ENCODE peak calls at places on chromosomes 2 and 18, in six cellular contexts. One of them, this sample, is unnamed.

GRCh38 chr18:39589496-39589895 is 2023.9 kb upstream of the CELF4 start:
- DNase-seq in thoracic aorta: no peak
- DNase-seq in tibial nerve: no peak
- DNase-seq in naive thymus-derived CD4-positive, alpha-beta T cell: no peak
- DNase-seq in CD4-positive, alpha-beta T cell: no peak
- DNase-seq in CD8-positive, alpha-beta memory T cell: no peak
- DNase-seq in this sample: no peak

GRCh38 chr2:205776139-205776538 is 93.8 kb downstream of the NRP2 start:
- DNase-seq in thoracic aorta: no peak
- DNase-seq in tibial nerve: no peak
- DNase-seq in naive thymus-derived CD4-positive, alpha-beta T cell: no peak
- DNase-seq in CD4-positive, alpha-beta T cell: no peak
- DNase-seq in CD8-positive, alpha-beta memory T cell: no peak
- DNase-seq in this sample: no peak

GRCh38 chr2:110744429-110744828 is 12.1 kb downstream of the ACOXL start:
- DNase-seq in thoracic aorta: no peak
- DNase-seq in tibial nerve: no peak
- DNase-seq in naive thymus-derived CD4-positive, alpha-beta T cell: no peak
- DNase-seq in CD4-positive, alpha-beta T cell: no peak
- DNase-seq in CD8-positive, alpha-beta memory T cell: no peak
- DNase-seq in this sample: no peak

GRCh38 chr18:49628119-49628518 is 66.3 kb downstream of the LIPG start:
- DNase-seq in thoracic aorta: no peak
- DNase-seq in tibial nerve: no peak
- DNase-seq in naive thymus-derived CD4-positive, alpha-beta T cell: no peak
- DNase-seq in CD4-positive, alpha-beta T cell: no peak
- DNase-seq in CD8-positive, alpha-beta memory T cell: no peak
- DNase-seq in this sample: no peak

GRCh38 chr2:144071461-144071860 is 448.5 kb downstream of the ZEB2 start:
- DNase-seq in thoracic aorta: no peak
- DNase-seq in tibial nerve: no peak
- DNase-seq in naive thymus-derived CD4-positive, alpha-beta T cell: no peak
- DNase-seq in CD4-positive, alpha-beta T cell: no peak
- DNase-seq in CD8-positive, alpha-beta memory T cell: no peak
- DNase-seq in this sample: no peak

GRCh38 chr2:228917195-228917594 is 353.9 kb downstream of the PID1 start:
- DNase-seq in thoracic aorta: no peak
- DNase-seq in tibial nerve: no peak
- DNase-seq in naive thymus-derived CD4-positive, alpha-beta T cell: no peak
- DNase-seq in CD4-positive, alpha-beta T cell: no peak
- DNase-seq in CD8-positive, alpha-beta memory T cell: no peak
- DNase-seq in this sample: no peak

GRCh38 chr2:206614825-206615224 is 27.5 kb upstream of the FAM237A start:
- DNase-seq in thoracic aorta: no peak
- DNase-seq in tibial nerve: no peak
- DNase-seq in naive thymus-derived CD4-positive, alpha-beta T cell: no peak
- DNase-seq in CD4-positive, alpha-beta T cell: no peak
- DNase-seq in CD8-positive, alpha-beta memory T cell: no peak
- DNase-seq in this sample: no peak

GRCh38 chr2:24909555-24910177 is 10.4 kb downstream of the ADCY3 start:
- DNase-seq in thoracic aorta: no peak
- DNase-seq in tibial nerve: no peak
- DNase-seq in naive thymus-derived CD4-positive, alpha-beta T cell: no peak
- DNase-seq in CD4-positive, alpha-beta T cell: no peak
- DNase-seq in CD8-positive, alpha-beta memory T cell: no peak
- DNase-seq in this sample: peak; percentile 15

GRCh38 chr2:10507106-10507505 is 59.0 kb upstream of the ODC1 start:
- DNase-seq in thoracic aorta: no peak
- DNase-seq in tibial nerve: no peak
- DNase-seq in naive thymus-derived CD4-positive, alpha-beta T cell: no peak
- DNase-seq in CD4-positive, alpha-beta T cell: no peak
- DNase-seq in CD8-positive, alpha-beta memory T cell: no peak
- DNase-seq in this sample: no peak

GRCh38 chr2:220550995-220551702 is 923.7 kb downstream of the SLC4A3 start:
- DNase-seq in thoracic aorta: no peak
- DNase-seq in tibial nerve: no peak
- DNase-seq in naive thymus-derived CD4-positive, alpha-beta T cell: no peak
- DNase-seq in CD4-positive, alpha-beta T cell: no peak
- DNase-seq in CD8-positive, alpha-beta memory T cell: no peak
- DNase-seq in this sample: no peak
- H3K9me3 ChIP-seq in thoracic aorta: no peaks in the 10 kb centered on the region
- H3K9me3 ChIP-seq in tibial nerve: no peaks in the 10 kb centered on the region
- H3K9me3 ChIP-seq in naive thymus-derived CD4-positive, alpha-beta T cell: no peaks in the 10 kb centered on the region
- H3K9me3 ChIP-seq in CD4-positive, alpha-beta T cell: no peaks in the 10 kb centered on the region
- H3K9me3 ChIP-seq in CD8-positive, alpha-beta memory T cell: no peaks in the 10 kb centered on the region
- H3K9me3 ChIP-seq in this sample: no peaks in the 10 kb centered on the region

DNA sequence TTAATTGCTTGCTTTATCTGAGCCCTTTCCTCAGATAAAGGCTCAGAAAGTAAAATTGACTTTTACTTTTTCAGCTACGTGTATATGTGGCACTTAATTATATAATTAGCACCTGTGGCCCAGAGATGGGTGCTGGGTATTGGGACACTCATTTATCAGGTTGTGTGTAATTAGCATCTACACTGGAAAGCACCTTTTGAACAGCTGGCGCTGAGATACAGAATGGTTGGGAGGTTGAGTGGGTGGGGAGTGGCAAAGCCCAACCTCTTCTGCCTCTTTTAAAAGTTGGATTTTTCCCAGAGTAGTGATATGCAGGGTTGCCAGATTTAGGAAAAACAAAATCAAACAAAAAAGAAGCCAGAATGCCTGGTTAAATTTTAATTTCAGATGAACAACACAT is 23.9 kb downstream of the SPTBN1 start:
- DNase-seq in thoracic aorta: no peak
- DNase-seq in tibial nerve: no peak
- DNase-seq in naive thymus-derived CD4-positive, alpha-beta T cell: no peak
- DNase-seq in CD4-positive, alpha-beta T cell: no peak
- DNase-seq in CD8-positive, alpha-beta memory T cell: no peak
- DNase-seq in this sample: no peak
- H3K9me3 ChIP-seq in thoracic aorta: no peaks in the 10 kb centered on the region
- H3K9me3 ChIP-seq in tibial nerve: no peaks in the 10 kb centered on the region
- H3K9me3 ChIP-seq in naive thymus-derived CD4-positive, alpha-beta T cell: no peaks in the 10 kb centered on the region
- H3K9me3 ChIP-seq in CD4-positive, alpha-beta T cell: no peaks in the 10 kb centered on the region
- H3K9me3 ChIP-seq in CD8-positive, alpha-beta memory T cell: no peaks in the 10 kb centered on the region
- H3K9me3 ChIP-seq in this sample: no peaks in the 10 kb centered on the region

DNA sequence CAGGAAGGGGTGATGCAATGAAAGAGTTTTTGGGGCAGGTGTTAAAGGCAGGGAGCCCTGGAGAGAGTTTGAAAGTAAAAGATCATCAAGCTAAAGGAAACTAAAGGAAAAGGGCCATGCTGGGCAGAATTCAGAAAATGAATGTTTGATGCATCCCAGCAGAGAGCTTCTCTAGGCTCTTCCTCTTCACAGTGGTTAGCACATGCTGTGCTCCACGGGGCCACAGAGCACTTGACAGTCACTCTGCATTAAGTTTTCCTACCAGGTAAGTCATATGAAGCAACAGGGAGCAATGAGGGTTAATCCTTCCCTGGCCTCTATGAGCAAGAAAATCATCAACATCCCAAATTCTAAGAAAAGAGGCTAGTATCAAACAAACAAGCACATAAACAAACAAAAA is 895.2 kb downstream of the TRIB2 start:
- DNase-seq in thoracic aorta: no peak
- DNase-seq in tibial nerve: no peak
- DNase-seq in naive thymus-derived CD4-positive, alpha-beta T cell: no peak
- DNase-seq in CD4-positive, alpha-beta T cell: no peak
- DNase-seq in CD8-positive, alpha-beta memory T cell: no peak
- DNase-seq in this sample: no peak
- H3K9me3 ChIP-seq in thoracic aorta: peaks cover 4% of the 10 kb centered on the region
- H3K9me3 ChIP-seq in tibial nerve: no peaks in the 10 kb centered on the region
- H3K9me3 ChIP-seq in naive thymus-derived CD4-positive, alpha-beta T cell: no peaks in the 10 kb centered on the region
- H3K9me3 ChIP-seq in CD4-positive, alpha-beta T cell: no peaks in the 10 kb centered on the region
- H3K9me3 ChIP-seq in CD8-positive, alpha-beta memory T cell: no peaks in the 10 kb centered on the region
- H3K9me3 ChIP-seq in this sample: no peaks in the 10 kb centered on the region

DNA sequence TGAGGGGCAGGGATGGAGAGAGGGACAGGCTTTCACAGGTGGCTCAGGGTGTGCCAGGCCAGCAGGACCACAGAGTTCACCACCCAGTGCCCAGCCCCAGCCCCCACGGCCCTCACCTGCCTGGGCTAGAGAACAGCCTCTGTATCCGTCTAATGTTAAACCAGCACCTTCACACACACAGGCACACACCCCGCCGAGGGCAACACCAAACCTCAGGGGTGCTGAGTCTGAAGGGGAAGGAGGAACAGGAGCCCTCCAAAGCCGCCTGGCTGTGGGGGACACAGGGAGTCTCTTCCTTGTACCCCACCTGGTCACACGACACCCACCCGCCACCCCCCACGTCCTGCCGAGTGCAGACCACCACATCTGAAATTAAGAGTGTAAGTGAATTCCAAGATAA is 205.8 kb upstream of the SALL3 start:
- DNase-seq in thoracic aorta: no peak
- DNase-seq in tibial nerve: no peak
- DNase-seq in naive thymus-derived CD4-positive, alpha-beta T cell: no peak
- DNase-seq in CD4-positive, alpha-beta T cell: no peak
- DNase-seq in CD8-positive, alpha-beta memory T cell: no peak
- DNase-seq in this sample: no peak
- H3K9me3 ChIP-seq in thoracic aorta: no peaks in the 10 kb centered on the region
- H3K9me3 ChIP-seq in tibial nerve: no peaks in the 10 kb centered on the region
- H3K9me3 ChIP-seq in naive thymus-derived CD4-positive, alpha-beta T cell: no peaks in the 10 kb centered on the region
- H3K9me3 ChIP-seq in CD4-positive, alpha-beta T cell: no peaks in the 10 kb centered on the region
- H3K9me3 ChIP-seq in CD8-positive, alpha-beta memory T cell: no peaks in the 10 kb centered on the region
- H3K9me3 ChIP-seq in this sample: no peaks in the 10 kb centered on the region

GRCh38 chr2:109439897-109440506 is 173.8 kb downstream of the SEPTIN10 start:
- DNase-seq in thoracic aorta: no peak
- DNase-seq in tibial nerve: no peak
- DNase-seq in naive thymus-derived CD4-positive, alpha-beta T cell: no peak
- DNase-seq in CD4-positive, alpha-beta T cell: no peak
- DNase-seq in CD8-positive, alpha-beta memory T cell: no peak
- DNase-seq in this sample: no peak
- H3K9me3 ChIP-seq in thoracic aorta: peaks cover 7% of the 10 kb centered on the region
- H3K9me3 ChIP-seq in tibial nerve: no peaks in the 10 kb centered on the region
- H3K9me3 ChIP-seq in naive thymus-derived CD4-positive, alpha-beta T cell: peaks cover 6% of the 10 kb centered on the region
- H3K9me3 ChIP-seq in CD4-positive, alpha-beta T cell: peaks cover 31% of the 10 kb centered on the region
- H3K9me3 ChIP-seq in CD8-positive, alpha-beta memory T cell: no peaks in the 10 kb centered on the region
- H3K9me3 ChIP-seq in this sample: no peaks in the 10 kb centered on the region

GRCh38 chr2:214774108-214774507 is 35.4 kb downstream of the BARD1 start:
- DNase-seq in thoracic aorta: no peak
- DNase-seq in tibial nerve: no peak
- DNase-seq in naive thymus-derived CD4-positive, alpha-beta T cell: no peak
- DNase-seq in CD4-positive, alpha-beta T cell: no peak
- DNase-seq in CD8-positive, alpha-beta memory T cell: no peak
- DNase-seq in this sample: no peak

GRCh38 chr2:214772443-214773034 is 36.9 kb downstream of the BARD1 start:
- DNase-seq in thoracic aorta: no peak
- DNase-seq in tibial nerve: no peak
- DNase-seq in naive thymus-derived CD4-positive, alpha-beta T cell: no peak
- DNase-seq in CD4-positive, alpha-beta T cell: no peak
- DNase-seq in CD8-positive, alpha-beta memory T cell: no peak
- DNase-seq in this sample: no peak
- H3K9me3 ChIP-seq in thoracic aorta: no peaks in the 10 kb centered on the region
- H3K9me3 ChIP-seq in tibial nerve: no peaks in the 10 kb centered on the region
- H3K9me3 ChIP-seq in naive thymus-derived CD4-positive, alpha-beta T cell: no peaks in the 10 kb centered on the region
- H3K9me3 ChIP-seq in CD4-positive, alpha-beta T cell: no peaks in the 10 kb centered on the region
- H3K9me3 ChIP-seq in CD8-positive, alpha-beta memory T cell: no peaks in the 10 kb centered on the region
- H3K9me3 ChIP-seq in this sample: no peaks in the 10 kb centered on the region

GRCh38 chr2:232966122-232966521 is 46.9 kb downstream of the NGEF start:
- DNase-seq in thoracic aorta: no peak
- DNase-seq in tibial nerve: no peak
- DNase-seq in naive thymus-derived CD4-positive, alpha-beta T cell: no peak
- DNase-seq in CD4-positive, alpha-beta T cell: no peak
- DNase-seq in CD8-positive, alpha-beta memory T cell: no peak
- DNase-seq in this sample: no peak
- H3K9me3 ChIP-seq in thoracic aorta: no peaks in the 10 kb centered on the region
- H3K9me3 ChIP-seq in tibial nerve: no peaks in the 10 kb centered on the region
- H3K9me3 ChIP-seq in naive thymus-derived CD4-positive, alpha-beta T cell: no peaks in the 10 kb centered on the region
- H3K9me3 ChIP-seq in CD4-positive, alpha-beta T cell: peaks cover 5% of the 10 kb centered on the region
- H3K9me3 ChIP-seq in CD8-positive, alpha-beta memory T cell: no peaks in the 10 kb centered on the region
- H3K9me3 ChIP-seq in this sample: peaks cover 9% of the 10 kb centered on the region

DNA sequence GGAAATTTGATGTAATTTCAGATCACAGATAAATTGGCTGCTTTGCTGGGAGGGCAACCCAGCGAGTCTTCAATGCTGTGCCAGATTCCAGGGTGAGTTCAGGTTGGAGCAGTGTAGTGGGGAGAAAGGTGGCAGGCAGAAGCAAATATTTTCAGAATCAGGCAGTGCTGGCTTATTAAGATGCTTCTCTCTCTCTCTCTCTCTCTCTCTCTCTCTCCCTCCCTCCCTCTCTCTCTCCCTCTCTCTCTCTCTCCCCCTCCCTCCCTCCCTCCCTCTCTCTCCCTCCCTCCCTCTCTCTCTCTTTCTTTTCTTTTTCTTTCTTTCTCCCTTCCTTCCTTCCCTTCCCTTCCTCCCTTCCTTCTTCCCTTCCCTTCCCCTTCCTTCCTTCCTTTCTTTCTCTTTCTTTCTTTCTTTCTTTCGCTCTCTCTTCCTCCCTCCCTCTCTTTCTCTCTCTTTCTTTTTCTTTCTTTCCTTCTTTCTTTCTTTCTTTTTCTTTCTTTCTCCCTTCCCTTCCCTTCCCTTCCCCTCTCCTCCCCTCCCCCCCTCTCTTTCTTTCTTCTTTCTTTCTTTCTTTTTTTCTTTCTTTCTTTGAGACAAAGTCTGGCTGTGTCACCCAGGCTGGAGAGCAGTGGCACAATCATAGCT is 34.6 kb downstream of the GATA6 start:
- DNase-seq in thoracic aorta: no peak
- DNase-seq in tibial nerve: no peak
- DNase-seq in naive thymus-derived CD4-positive, alpha-beta T cell: no peak
- DNase-seq in CD4-positive, alpha-beta T cell: no peak
- DNase-seq in CD8-positive, alpha-beta memory T cell: no peak
- DNase-seq in this sample: no peak
- H3K9me3 ChIP-seq in thoracic aorta: no peaks in the 10 kb centered on the region
- H3K9me3 ChIP-seq in tibial nerve: no peaks in the 10 kb centered on the region
- H3K9me3 ChIP-seq in naive thymus-derived CD4-positive, alpha-beta T cell: no peaks in the 10 kb centered on the region
- H3K9me3 ChIP-seq in CD4-positive, alpha-beta T cell: no peaks in the 10 kb centered on the region
- H3K9me3 ChIP-seq in CD8-positive, alpha-beta memory T cell: no peaks in the 10 kb centered on the region
- H3K9me3 ChIP-seq in this sample: no peaks in the 10 kb centered on the region

GRCh38 chr2:3269425-3270094 is 108.1 kb downstream of the EIPR1 start:
- DNase-seq in thoracic aorta: no peak
- DNase-seq in tibial nerve: no peak
- DNase-seq in naive thymus-derived CD4-positive, alpha-beta T cell: no peak
- DNase-seq in CD4-positive, alpha-beta T cell: no peak
- DNase-seq in CD8-positive, alpha-beta memory T cell: no peak
- DNase-seq in this sample: no peak
- H3K9me3 ChIP-seq in thoracic aorta: no peaks in the 10 kb centered on the region
- H3K9me3 ChIP-seq in tibial nerve: no peaks in the 10 kb centered on the region
- H3K9me3 ChIP-seq in naive thymus-derived CD4-positive, alpha-beta T cell: no peaks in the 10 kb centered on the region
- H3K9me3 ChIP-seq in CD4-positive, alpha-beta T cell: no peaks in the 10 kb centered on the region
- H3K9me3 ChIP-seq in CD8-positive, alpha-beta memory T cell: no peaks in the 10 kb centered on the region
- H3K9me3 ChIP-seq in this sample: peaks cover 5% of the 10 kb centered on the region

DNA sequence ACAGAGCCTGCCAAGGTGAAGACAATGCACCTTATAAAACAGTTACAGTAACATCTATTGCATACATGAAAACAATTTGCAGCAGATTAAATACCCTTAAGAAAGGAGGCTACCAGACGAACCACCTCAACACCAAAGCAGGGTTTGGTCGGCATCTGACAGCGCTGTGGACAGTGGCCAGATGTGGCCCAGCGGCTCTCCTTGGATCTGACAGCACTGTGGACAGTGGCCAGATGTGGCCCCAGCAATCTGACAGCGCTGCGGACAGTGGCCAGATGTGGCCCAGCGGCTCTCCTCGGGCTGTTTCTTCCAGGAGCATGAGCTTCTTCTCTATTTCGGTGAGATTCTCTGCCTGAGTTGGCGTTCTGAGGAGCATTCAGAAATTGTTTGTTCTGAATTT is 211.6 kb downstream of the ANKRD30B start:
- DNase-seq in thoracic aorta: no peak
- DNase-seq in tibial nerve: no peak
- DNase-seq in naive thymus-derived CD4-positive, alpha-beta T cell: no peak
- DNase-seq in CD4-positive, alpha-beta T cell: no peak
- DNase-seq in CD8-positive, alpha-beta memory T cell: no peak
- DNase-seq in this sample: no peak
- H3K9me3 ChIP-seq in thoracic aorta: no peaks in the 10 kb centered on the region
- H3K9me3 ChIP-seq in tibial nerve: no peaks in the 10 kb centered on the region
- H3K9me3 ChIP-seq in naive thymus-derived CD4-positive, alpha-beta T cell: no peaks in the 10 kb centered on the region
- H3K9me3 ChIP-seq in CD4-positive, alpha-beta T cell: peaks cover 5% of the 10 kb centered on the region
- H3K9me3 ChIP-seq in CD8-positive, alpha-beta memory T cell: no peaks in the 10 kb centered on the region
- H3K9me3 ChIP-seq in this sample: no peaks in the 10 kb centered on the region

This sample was measured in tibial artery.